ENCODE peak calls at places on chromosomes 13 and 19, in five cellular contexts. V is hepatic stellate cell, Z is retina, A is SHP77, N is amniotic stem cell. W is an unnamed sample.

GRCh38 chr19:51460164-51460992 is 2.1 kb upstream of the SIGLEC8 start:
- DNase-seq in V (no peak), Z (peak; percentile 48), A (no peak), N (no peak), W (peak; percentile 70)

GRCh38 chr13:77372275-77372674 is 45.4 kb upstream of the MYCBP2 start:
- DNase-seq in V (no peak), Z (no peak), A (no peak), N (no peak), W (no peak)

GRCh38 chr19:40365613-40366401 is 17.3 kb downstream of the PLD3 start:
- DNase-seq in V (peak; percentile 93), Z (peak; percentile 87), A (peak; percentile 32), N (no peak), W (no peak)

GRCh38 chr19:36688058-36688457 is 646 bp downstream of the ZNF567 start:
- DNase-seq in V (peak; percentile 6), Z (no peak), A (no peak), N (no peak), W (no peak)

GRCh38 chr19:49592486-49593232 is 1.7 kb downstream of the PRR12 start:
- DNase-seq in V (peak; percentile 45), Z (no peak), A (no peak), N (no peak), W (no peak)

GRCh38 chr19:40611096-40611495 is 9.9 kb downstream of the LTBP4 start:
- DNase-seq in V (no peak), Z (no peak), A (peak; percentile 68), N (no peak), W (no peak)

GRCh38 chr13:73061478-73062275 is 2.9 kb downstream of the KLF5 start:
- DNase-seq in V (no peak), Z (no peak), A (no peak), N (no peak), W (no peak)

GRCh38 chr19:48006762-48007161 is 12.3 kb downstream of the ELSPBP1 start:
- DNase-seq in V (no peak), Z (no peak), A (peak; percentile 21), N (no peak), W (no peak)

GRCh38 chr13:109744512-109745051 is 41.8 kb downstream of the IRS2 start:
- DNase-seq in V (peak; percentile 42), Z (no peak), A (peak; percentile 64), N (no peak), W (no peak)

GRCh38 chr13:51577690-51578089 is 6.6 kb upstream of the WDFY2 start:
- DNase-seq in V (no peak), Z (no peak), A (no peak), N (no peak), W (no peak)

GRCh38 chr19:55350620-55351315 is 3.8 kb downstream of the COX6B2 start:
- DNase-seq in V (no peak), Z (no peak), A (no peak), N (no peak), W (no peak)

GRCh38 chr13:54563286-54563685 is 1534.7 kb downstream of the OLFM4 start:
- DNase-seq in V (no peak), Z (no peak), A (no peak), N (no peak), W (no peak)

GRCh38 chr19:33715462-33715861 is 81.2 kb upstream of the KCTD15 start:
- DNase-seq in V (no peak), Z (no peak), A (no peak), N (no peak), W (no peak)

GRCh38 chr13:46562152-46562551 is 9.2 kb downstream of the LRCH1 start:
- DNase-seq in V (no peak), Z (no peak), A (no peak), N (no peak), W (no peak)

GRCh38 chr19:3606690-3607289 is at the start of gene TBXA2R:
- DNase-seq in V (peak; percentile 90), Z (peak; percentile 48), A (peak; percentile 42), N (peak; percentile 24), W (peak; percentile 73)

GRCh38 chr13:63190742-63191141 is 1775.1 kb upstream of the PCDH20 start:
- DNase-seq in V (no peak), Z (no peak), A (no peak), N (peak; percentile 29), W (no peak)

GRCh38 chr19:29712744-29713516 is 2.1 kb downstream of the C19orf12 start:
- DNase-seq in V (no peak), Z (no peak), A (no peak), N (no peak), W (no peak)

GRCh38 chr13:44388427-44388826 is 14.8 kb downstream of the SERP2 start:
- DNase-seq in V (no peak), Z (peak; percentile 71), A (no peak), N (no peak), W (no peak)

GRCh38 chr19:16714702-16715294 is 4.8 kb upstream of the NWD1 start:
- DNase-seq in V (peak; percentile 37), Z (peak; percentile 72), A (peak; percentile 20), N (no peak), W (peak; percentile 80)

W was measured in D341Med.